ENCODE peak calls at places on chromosomes 4 and X, in ten cellular contexts. One of them, this sample, is unnamed.

GRCh38 chr4:4780634-4781287 is 78.7 kb upstream of the MSX1 start:
- DNase-seq in mucosa of descending colon: no peak
- DNase-seq in cardiac fibroblast: peak
- DNase-seq in prostate gland: no peak
- DNase-seq in brain microvascular endothelial cell: peak
- DNase-seq in NB4: no peak
- DNase-seq in BJ: no peak
- DNase-seq in AG09309: peak
- DNase-seq in cardiac muscle cell: no peak
- DNase-seq in GM20000: no peak
- DNase-seq in this sample: no peak

GRCh38 chrX:119541188-119541587 is 24.0 kb downstream of the STEEP1 start:
- DNase-seq in mucosa of descending colon: no peak
- DNase-seq in cardiac fibroblast: peak
- DNase-seq in prostate gland: no peak
- DNase-seq in brain microvascular endothelial cell: peak
- DNase-seq in NB4: no peak
- DNase-seq in BJ: peak
- DNase-seq in AG09309: peak
- DNase-seq in cardiac muscle cell: no peak
- DNase-seq in GM20000: no peak
- DNase-seq in this sample: no peak

GRCh38 chr4:1487106-1487505 is 80.9 kb upstream of the NKX1-1 start:
- DNase-seq in mucosa of descending colon: no peak
- DNase-seq in cardiac fibroblast: no peak
- DNase-seq in prostate gland: no peak
- DNase-seq in brain microvascular endothelial cell: no peak
- DNase-seq in NB4: no peak
- DNase-seq in BJ: no peak
- DNase-seq in AG09309: no peak
- DNase-seq in cardiac muscle cell: no peak
- DNase-seq in GM20000: no peak
- DNase-seq in this sample: no peak

GRCh38 chrX:37958493-37959211 is 47.7 kb upstream of the SYTL5 start:
- DNase-seq in mucosa of descending colon: no peak
- DNase-seq in cardiac fibroblast: peak
- DNase-seq in prostate gland: no peak
- DNase-seq in brain microvascular endothelial cell: peak
- DNase-seq in NB4: no peak
- DNase-seq in BJ: no peak
- DNase-seq in AG09309: no peak
- DNase-seq in cardiac muscle cell: peak
- DNase-seq in GM20000: no peak
- DNase-seq in this sample: no peak

GRCh38 chrX:40176256-40176978 is 78.7 kb upstream of the BCOR start:
- DNase-seq in mucosa of descending colon: peak
- DNase-seq in cardiac fibroblast: peak
- DNase-seq in prostate gland: peak
- DNase-seq in brain microvascular endothelial cell: no peak
- DNase-seq in NB4: peak
- DNase-seq in BJ: no peak
- DNase-seq in AG09309: no peak
- DNase-seq in cardiac muscle cell: peak
- DNase-seq in GM20000: peak
- DNase-seq in this sample: peak

GRCh38 chr4:71732706-71733105 is 51.2 kb downstream of the GC start:
- DNase-seq in mucosa of descending colon: no peak
- DNase-seq in cardiac fibroblast: peak
- DNase-seq in prostate gland: no peak
- DNase-seq in brain microvascular endothelial cell: peak
- DNase-seq in NB4: peak
- DNase-seq in BJ: no peak
- DNase-seq in AG09309: no peak
- DNase-seq in cardiac muscle cell: peak
- DNase-seq in GM20000: peak
- DNase-seq in this sample: no peak

GRCh38 chrX:11111038-11111851 is at the start of gene HCCS:
- DNase-seq in mucosa of descending colon: peak
- DNase-seq in cardiac fibroblast: peak
- DNase-seq in prostate gland: peak
- DNase-seq in brain microvascular endothelial cell: peak
- DNase-seq in NB4: peak
- DNase-seq in BJ: peak
- DNase-seq in AG09309: no peak
- DNase-seq in cardiac muscle cell: peak
- DNase-seq in GM20000: peak
- DNase-seq in this sample: peak

GRCh38 chrX:104189862-104190261 is 23.6 kb downstream of the FAM199X start:
- DNase-seq in mucosa of descending colon: no peak
- DNase-seq in cardiac fibroblast: no peak
- DNase-seq in prostate gland: no peak
- DNase-seq in brain microvascular endothelial cell: no peak
- DNase-seq in NB4: no peak
- DNase-seq in BJ: no peak
- DNase-seq in AG09309: no peak
- DNase-seq in cardiac muscle cell: no peak
- DNase-seq in GM20000: no peak
- DNase-seq in this sample: no peak

GRCh38 chr4:76300012-76300411 is 6.5 kb upstream of the STBD1 start:
- DNase-seq in mucosa of descending colon: no peak
- DNase-seq in cardiac fibroblast: no peak
- DNase-seq in prostate gland: no peak
- DNase-seq in brain microvascular endothelial cell: no peak
- DNase-seq in NB4: peak
- DNase-seq in BJ: no peak
- DNase-seq in AG09309: no peak
- DNase-seq in cardiac muscle cell: no peak
- DNase-seq in GM20000: no peak
- DNase-seq in this sample: no peak

GRCh38 chr4:74230902-74231499 is 73.1 kb downstream of the MTHFD2L start:
- DNase-seq in mucosa of descending colon: peak
- DNase-seq in cardiac fibroblast: peak
- DNase-seq in prostate gland: no peak
- DNase-seq in brain microvascular endothelial cell: peak
- DNase-seq in NB4: peak
- DNase-seq in BJ: peak
- DNase-seq in AG09309: peak
- DNase-seq in cardiac muscle cell: no peak
- DNase-seq in GM20000: no peak
- DNase-seq in this sample: no peak

GRCh38 chrX:40170830-40171512 is 73.2 kb upstream of the BCOR start:
- DNase-seq in mucosa of descending colon: peak
- DNase-seq in cardiac fibroblast: no peak
- DNase-seq in prostate gland: no peak
- DNase-seq in brain microvascular endothelial cell: no peak
- DNase-seq in NB4: peak
- DNase-seq in BJ: no peak
- DNase-seq in AG09309: no peak
- DNase-seq in cardiac muscle cell: peak
- DNase-seq in GM20000: no peak
- DNase-seq in this sample: no peak

GRCh38 chrX:47061238-47061919 is 16.9 kb upstream of the RGN start:
- DNase-seq in mucosa of descending colon: no peak
- DNase-seq in cardiac fibroblast: no peak
- DNase-seq in prostate gland: no peak
- DNase-seq in brain microvascular endothelial cell: no peak
- DNase-seq in NB4: no peak
- DNase-seq in BJ: no peak
- DNase-seq in AG09309: no peak
- DNase-seq in cardiac muscle cell: no peak
- DNase-seq in GM20000: no peak
- DNase-seq in this sample: no peak

GRCh38 chrX:20026278-20026677 is 35.4 kb upstream of the BCLAF3 start:
- DNase-seq in mucosa of descending colon: no peak
- DNase-seq in cardiac fibroblast: peak
- DNase-seq in prostate gland: no peak
- DNase-seq in brain microvascular endothelial cell: peak
- DNase-seq in NB4: peak
- DNase-seq in BJ: no peak
- DNase-seq in AG09309: no peak
- DNase-seq in cardiac muscle cell: no peak
- DNase-seq in GM20000: no peak
- DNase-seq in this sample: no peak

GRCh38 chrX:83658731-83659130 is 150.6 kb downstream of the POU3F4 start:
- DNase-seq in mucosa of descending colon: no peak
- DNase-seq in cardiac fibroblast: no peak
- DNase-seq in prostate gland: no peak
- DNase-seq in brain microvascular endothelial cell: no peak
- DNase-seq in NB4: peak
- DNase-seq in BJ: no peak
- DNase-seq in AG09309: no peak
- DNase-seq in cardiac muscle cell: no peak
- DNase-seq in GM20000: peak
- DNase-seq in this sample: no peak

DNA sequence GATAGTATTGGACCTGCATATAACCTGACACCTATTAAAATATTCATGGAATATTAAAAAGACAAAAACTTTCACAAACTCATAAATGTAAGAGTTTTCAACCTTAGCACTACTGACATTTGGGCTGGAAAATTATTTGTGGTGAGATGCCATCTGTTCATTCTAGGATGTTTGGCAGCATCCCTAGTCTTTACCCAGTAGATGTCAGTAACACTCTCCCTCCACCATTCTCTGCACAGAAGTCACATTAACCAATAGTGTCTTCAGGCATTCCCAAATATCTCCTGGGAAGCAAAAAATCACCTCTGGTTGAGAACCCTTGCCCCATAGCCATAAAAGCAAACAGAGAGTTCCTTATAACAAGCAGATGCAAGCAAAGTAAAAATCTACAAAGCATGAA is 41.4 kb upstream of the NDST4 start:
- DNase-seq in mucosa of descending colon: no peak
- DNase-seq in cardiac fibroblast: peak
- DNase-seq in prostate gland: no peak
- DNase-seq in brain microvascular endothelial cell: no peak
- DNase-seq in NB4: no peak
- DNase-seq in BJ: peak
- DNase-seq in AG09309: peak
- DNase-seq in cardiac muscle cell: no peak
- DNase-seq in GM20000: no peak
- DNase-seq in this sample: no peak
- TF ChIP-seq CTCF in mucosa of descending colon: no peak
- TF ChIP-seq CTCF in cardiac fibroblast: no peak
- TF ChIP-seq CTCF in prostate gland: no peak
- TF ChIP-seq CTCF in brain microvascular endothelial cell: peak
- TF ChIP-seq CTCF in NB4: no peak
- TF ChIP-seq CTCF in BJ: peak
- TF ChIP-seq CTCF in AG09309: peak
- TF ChIP-seq CTCF in cardiac muscle cell: no peak
- TF ChIP-seq CTCF in GM20000: no peak
- TF ChIP-seq CTCF in this sample: no peak

GRCh38 chr4:94457692-94458106 is 6.0 kb downstream of the PDLIM5 start:
- DNase-seq in mucosa of descending colon: no peak
- DNase-seq in cardiac fibroblast: peak
- DNase-seq in prostate gland: no peak
- DNase-seq in brain microvascular endothelial cell: no peak
- DNase-seq in NB4: no peak
- DNase-seq in BJ: no peak
- DNase-seq in AG09309: no peak
- DNase-seq in cardiac muscle cell: peak
- DNase-seq in GM20000: no peak
- DNase-seq in this sample: no peak
- TF ChIP-seq CTCF in mucosa of descending colon: no peak
- TF ChIP-seq CTCF in cardiac fibroblast: no peak
- TF ChIP-seq CTCF in prostate gland: no peak
- TF ChIP-seq CTCF in brain microvascular endothelial cell: no peak
- TF ChIP-seq CTCF in NB4: no peak
- TF ChIP-seq CTCF in BJ: no peak
- TF ChIP-seq CTCF in AG09309: no peak
- TF ChIP-seq CTCF in cardiac muscle cell: no peak
- TF ChIP-seq CTCF in GM20000: no peak
- TF ChIP-seq CTCF in this sample: no peak

DNA sequence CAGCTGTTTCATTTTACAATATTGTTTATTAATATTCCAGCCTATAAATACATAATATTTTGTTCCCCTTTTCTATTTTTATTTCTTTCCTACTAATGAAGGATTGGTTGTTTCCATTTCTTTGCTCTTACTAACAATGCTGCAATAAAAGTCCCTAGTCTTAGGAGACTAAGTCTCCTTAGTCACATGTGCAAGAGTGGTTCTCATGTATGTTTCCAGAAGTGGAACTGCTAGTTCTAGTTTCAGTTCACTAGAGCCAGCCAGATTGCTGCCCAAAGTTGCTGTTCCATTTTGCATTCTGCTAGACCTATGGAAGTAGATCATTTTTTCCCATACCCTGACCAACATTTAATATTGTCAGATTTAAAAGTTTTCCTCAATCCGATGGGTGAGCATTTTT is 44.3 kb downstream of the CNGA1 start:
- DNase-seq in mucosa of descending colon: no peak
- DNase-seq in cardiac fibroblast: no peak
- DNase-seq in prostate gland: no peak
- DNase-seq in brain microvascular endothelial cell: no peak
- DNase-seq in NB4: no peak
- DNase-seq in BJ: no peak
- DNase-seq in AG09309: no peak
- DNase-seq in cardiac muscle cell: no peak
- DNase-seq in GM20000: peak
- DNase-seq in this sample: no peak
- TF ChIP-seq CTCF in mucosa of descending colon: no peak
- TF ChIP-seq CTCF in cardiac fibroblast: no peak
- TF ChIP-seq CTCF in prostate gland: no peak
- TF ChIP-seq CTCF in brain microvascular endothelial cell: no peak
- TF ChIP-seq CTCF in NB4: no peak
- TF ChIP-seq CTCF in BJ: no peak
- TF ChIP-seq CTCF in AG09309: no peak
- TF ChIP-seq CTCF in cardiac muscle cell: no peak
- TF ChIP-seq CTCF in GM20000: no peak
- TF ChIP-seq CTCF in this sample: no peak

DNA sequence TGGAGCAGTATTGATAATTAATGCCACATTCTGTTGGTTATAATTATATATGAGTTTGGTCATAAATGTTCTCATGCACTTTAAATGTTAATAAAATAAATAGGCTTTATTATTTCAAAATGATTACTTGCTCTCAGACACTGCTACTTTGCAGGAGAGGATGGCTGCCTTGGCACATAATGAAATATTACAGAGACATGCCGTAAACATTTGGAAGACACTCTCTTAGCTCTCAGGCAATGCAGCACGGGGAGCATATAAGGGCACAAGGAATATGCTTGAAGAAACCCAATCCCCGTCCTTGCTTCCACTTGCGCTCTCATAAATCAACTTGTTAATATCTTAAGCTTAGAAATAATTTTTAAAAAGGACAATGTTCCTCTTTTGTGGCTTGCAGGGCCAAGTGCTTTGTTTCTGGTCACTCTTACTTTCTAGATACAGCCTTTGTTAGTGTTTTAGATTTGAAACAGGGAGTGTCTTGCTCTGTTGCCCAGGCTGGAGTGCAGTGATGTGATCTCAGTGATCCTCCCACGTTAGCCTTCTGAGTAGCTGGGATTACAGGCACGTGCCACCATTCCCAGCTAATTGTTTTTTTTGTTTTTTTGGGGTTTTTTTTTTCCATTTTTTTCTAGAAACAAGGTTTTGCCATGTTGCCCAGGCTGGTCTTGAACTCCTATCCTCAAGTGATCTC is 445.0 kb downstream of the SPRY1 start:
- DNase-seq in mucosa of descending colon: no peak
- DNase-seq in cardiac fibroblast: no peak
- DNase-seq in prostate gland: no peak
- DNase-seq in brain microvascular endothelial cell: no peak
- DNase-seq in NB4: no peak
- DNase-seq in BJ: no peak
- DNase-seq in AG09309: no peak
- DNase-seq in cardiac muscle cell: no peak
- DNase-seq in GM20000: no peak
- DNase-seq in this sample: no peak
- TF ChIP-seq CTCF in mucosa of descending colon: no peak
- TF ChIP-seq CTCF in cardiac fibroblast: no peak
- TF ChIP-seq CTCF in prostate gland: no peak
- TF ChIP-seq CTCF in brain microvascular endothelial cell: no peak
- TF ChIP-seq CTCF in NB4: no peak
- TF ChIP-seq CTCF in BJ: no peak
- TF ChIP-seq CTCF in AG09309: no peak
- TF ChIP-seq CTCF in cardiac muscle cell: no peak
- TF ChIP-seq CTCF in GM20000: no peak
- TF ChIP-seq CTCF in this sample: no peak